ENCODE peak calls at places on chromosomes 4 and X, in nine cellular contexts. J is endothelial cell; F is hypothalamus; P is D341Med; M is esophagus squamous epithelium; N is PC-3; Q is GM12878; O is activated CD4-positive, alpha-beta T cell treated with anti-CD3 and anti-CD28 coated beads, Interleukin-2, amount 50 U/mL, for 1 hour; Z is activated naive CD4-positive, alpha-beta T cell treated with anti-CD3 and anti-CD28 coated beads for 36 hours. T is an unnamed sample.

GRCh38 chrX:39150210-39150609 is 349.0 kb downstream of the MID1IP1 start:
- DNase-seq in Q (no peak), O (no peak), J (no peak), F (no peak), M (no peak), Z (no peak), P (no peak), N (no peak), T (no peak)

GRCh38 chrX:48695524-48695875 is 1.0 kb upstream of the SUV39H1 start:
- DNase-seq in Z (no peak), J (no peak), O (no peak), N (peak; percentile 11), Q (no peak), M (no peak), F (no peak), P (no peak), T (no peak)

GRCh38 chr4:47639531-47639930 is 154.5 kb downstream of the ATP10D start:
- DNase-seq in O (no peak), Z (peak; percentile 6), J (no peak), M (no peak), F (no peak), N (no peak), Q (no peak), P (no peak), T (no peak)

GRCh38 chr4:107037188-107037587 is 1.1 kb upstream of the DKK2 start:
- DNase-seq in F (peak; percentile 35), O (no peak), P (peak; percentile 75), Z (peak; percentile 14), Q (no peak), M (no peak), J (peak; percentile 72), N (peak; percentile 4), T (no peak)

GRCh38 chr4:28146191-28146590 is 1285.5 kb downstream of the STIM2 start:
- DNase-seq in M (no peak), P (no peak), J (no peak), N (no peak), Q (no peak), Z (no peak), F (no peak), O (no peak), T (no peak)

GRCh38 chrX:13226214-13226613 is 93.6 kb downstream of the ATXN3L start:
- DNase-seq in Z (no peak), Q (no peak), O (no peak), N (no peak), J (no peak), F (no peak), P (no peak), M (no peak), T (no peak)

GRCh38 chrX:31497086-31497485 is 425.2 kb upstream of the FTHL17 start:
- DNase-seq in O (no peak), Z (no peak), J (no peak), F (no peak), Q (no peak), P (no peak), M (no peak), N (no peak), T (no peak)

GRCh38 chrX:19577181-19577810 is 62.0 kb upstream of the MAP3K15 start:
- DNase-seq in J (no peak), N (no peak), Z (no peak), Q (no peak), F (no peak), O (no peak), M (no peak), P (no peak), T (no peak)

GRCh38 chrX:130902446-130902782 is 595 bp downstream of the ENOX2 start:
- DNase-seq in P (no peak), Q (no peak), N (no peak), J (no peak), F (no peak), Z (no peak), O (no peak), M (no peak), T (no peak)

GRCh38 chr4:44927361-44928061 is 201.2 kb upstream of the GNPDA2 start:
- DNase-seq in F (no peak), Q (no peak), J (no peak), M (no peak), O (no peak), N (peak; percentile 57), P (peak; percentile 53), Z (no peak), T (no peak)

GRCh38 chr4:102828497-102828808 is 1.1 kb upstream of the UBE2D3 start:
- DNase-seq in Z (no peak), F (no peak), M (no peak), Q (no peak), P (no peak), N (no peak), O (no peak), J (no peak), T (no peak)

GRCh38 chr4:102789317-102789717 is 28.5 kb upstream of the MANBA start:
- DNase-seq in J (no peak), P (no peak), Z (no peak), Q (no peak), F (no peak), O (no peak), M (no peak), N (peak; percentile 76), T (no peak)

GRCh38 chrX:9197231-9197630 is 163.3 kb upstream of the FAM9B start:
- DNase-seq in P (no peak), F (no peak), N (no peak), Q (no peak), J (no peak), O (no peak), Z (no peak), M (no peak), T (no peak)

GRCh38 chrX:138711399-138712347 is at the start of gene FGF13:
- DNase-seq in Z (peak; percentile 17), J (peak; percentile 46), P (peak; percentile 33), O (no peak), F (peak; percentile 12), Q (no peak), N (peak; percentile 34), M (no peak), T (no peak)

GRCh38 chr4:54231419-54232150 is 2.5 kb downstream of the PDGFRA start:
- DNase-seq in Q (no peak), F (peak; percentile 21), O (no peak), N (no peak), J (peak; percentile 39), M (no peak), Z (no peak), P (peak; percentile 29), T (peak; percentile 23)

GRCh38 chr4:78152795-78153194 is 95.7 kb downstream of the FRAS1 start:
- DNase-seq in M (no peak), N (no peak), Z (no peak), J (no peak), O (no peak), P (no peak), Q (no peak), F (no peak), T (no peak)

GRCh38 chr4:33149658-33150057 is 2429.5 kb downstream of the PCDH7 start:
- DNase-seq in Q (no peak), F (no peak), O (no peak), P (no peak), J (no peak), M (no peak), Z (no peak), N (no peak), T (no peak)

GRCh38 chr4:24180586-24180985 is 290.7 kb upstream of the PPARGC1A start:
- DNase-seq in F (no peak), N (no peak), Q (no peak), M (no peak), J (no peak), O (no peak), Z (no peak), P (no peak), T (no peak)

GRCh38 chrX:39773923-39774803 is 323.6 kb downstream of the BCOR start:
- DNase-seq in P (no peak), F (no peak), M (no peak), Q (no peak), O (peak; percentile 22), J (no peak), Z (peak; percentile 55), N (no peak), T (no peak)

GRCh38 chr4:134862116-134862515 is 660.5 kb upstream of the PABPC4L start:
- DNase-seq in N (peak; percentile 32), P (no peak), Z (no peak), M (no peak), O (no peak), Q (no peak), F (no peak), J (no peak), T (no peak)

GRCh38 chr4:120055167-120055566 is 11.5 kb downstream of the MAD2L1 start:
- DNase-seq in M (no peak), Z (no peak), P (no peak), F (no peak), O (no peak), J (no peak), Q (no peak), N (no peak), T (no peak)

GRCh38 chrX:40107291-40108083 is 9.7 kb upstream of the BCOR start:
- DNase-seq in Z (peak; percentile 37), M (no peak), O (no peak), J (no peak), F (peak; percentile 46), N (peak; percentile 64), P (peak; percentile 59), Q (no peak), T (peak; percentile 59)

GRCh38 chr4:133969202-133969873 is 232.3 kb downstream of the PABPC4L start:
- DNase-seq in N (no peak), Q (no peak), M (no peak), Z (no peak), J (no peak), F (no peak), P (peak; percentile 8), O (no peak), T (no peak)

GRCh38 chrX:11929476-11929875 is 171.4 kb downstream of the MSL3 start:
- DNase-seq in O (no peak), N (peak; percentile 63), M (no peak), Q (no peak), Z (no peak), P (no peak), J (no peak), F (no peak), T (no peak)

GRCh38 chr4:168509786-168510185 is 12.9 kb downstream of the PALLD start:
- DNase-seq in Z (peak; percentile 74), O (no peak), P (no peak), F (no peak), M (no peak), N (no peak), Q (no peak), J (no peak), T (no peak)

GRCh38 chr4:26330186-26330787 is 9.5 kb downstream of the RBPJ start:
- DNase-seq in F (no peak), Z (no peak), Q (no peak), J (peak; percentile 19), M (no peak), P (peak; percentile 46), N (peak; percentile 75), O (no peak), T (peak; percentile 49)

GRCh38 chr4:5755679-5756078 is 44.7 kb downstream of the EVC start:
- DNase-seq in Z (no peak), M (no peak), O (no peak), N (no peak), Q (no peak), P (no peak), F (no peak), J (no peak), T (no peak)

GRCh38 chrX:148593987-148594386 is 93.6 kb downstream of the AFF2 start:
- DNase-seq in Q (no peak), J (no peak), M (no peak), Z (no peak), P (no peak), O (no peak), N (no peak), F (no peak), T (no peak)

GRCh38 chrX:96438803-96439202 is 245.8 kb upstream of the DIAPH2 start:
- DNase-seq in P (no peak), O (no peak), Z (no peak), M (no peak), Q (no peak), J (no peak), N (no peak), F (no peak), T (no peak)

GRCh38 chrX:33277046-33277445 is 65.7 kb upstream of the DMD start:
- DNase-seq in Q (no peak), N (no peak), J (no peak), M (no peak), P (no peak), Z (no peak), F (no peak), O (no peak), T (no peak)

GRCh38 chrX:54181196-54181953 is 1.7 kb downstream of the FAM120C start:
- DNase-seq in Z (no peak), F (no peak), Q (no peak), M (no peak), O (no peak), J (no peak), P (no peak), N (peak; percentile 27), T (no peak)